ENCODE peak calls at places on chromosomes 11 and 22, in nine cellular contexts. B is lower lobe of right lung; G is T1000; Y is keratinocyte; P is H7; C is caudate nucleus; J is right atrium auricular region; D is natural killer cell treated with Interleukin-12 subunit alpha and Interleukin-12 subunit beta and Interleukin-15 and Interleukin-18, amount 100 ng/mL, for 72 hours; O is Peyer's patch. Q is an unnamed sample.

GRCh38 chr11:85941380-85941973 is 86.3 kb downstream of the CCDC83 start:
- DNase-seq in B (no peak), G (no peak), Y (no peak), P (peak; percentile 65), C (peak; percentile 55), J (peak; percentile 80), D (peak; percentile 71), O (peak; percentile 59), Q (peak; percentile 12)

GRCh38 chr11:57310091-57310490 is 14.7 kb downstream of the TNKS1BP1 start:
- DNase-seq in B (no peak), G (no peak), Y (no peak), P (no peak), C (no peak), J (no peak), D (no peak), O (no peak), Q (no peak)

GRCh38 chr11:124763156-124763947 is 1.3 kb upstream of the ESAM start:
- DNase-seq in B (peak; percentile 93), G (peak; percentile 43), Y (no peak), P (peak; percentile 81), C (peak; percentile 66), J (no peak), D (peak; percentile 78), O (peak; percentile 95), Q (no peak)

GRCh38 chr11:1879941-1880720 is 11.6 kb downstream of the PRR33 start:
- DNase-seq in B (peak; percentile 47), G (no peak), Y (no peak), P (peak; percentile 53), C (no peak), J (peak; percentile 86), D (peak; percentile 56), O (peak; percentile 53), Q (no peak)

GRCh38 chr22:50249382-50250248 is 1.4 kb downstream of the HDAC10 start:
- DNase-seq in B (no peak), G (no peak), Y (no peak), P (no peak), C (no peak), J (no peak), D (no peak), O (no peak), Q (no peak)

GRCh38 chr11:27705873-27706820 is 5.9 kb upstream of the BDNF start:
- DNase-seq in B (no peak), G (no peak), Y (no peak), P (peak; percentile 79), C (no peak), J (no peak), D (no peak), O (no peak), Q (no peak)

GRCh38 chr22:28505416-28506156 is 174.1 kb downstream of the TTC28 start:
- DNase-seq in B (no peak), G (no peak), Y (no peak), P (no peak), C (no peak), J (no peak), D (no peak), O (no peak), Q (no peak)

GRCh38 chr11:110301032-110301431 is 4.6 kb upstream of the RDX start:
- DNase-seq in B (no peak), G (no peak), Y (no peak), P (peak; percentile 36), C (no peak), J (no peak), D (no peak), O (no peak), Q (no peak)

GRCh38 chr11:17314232-17314547 is 37.4 kb upstream of the NCR3LG1 start:
- DNase-seq in B (no peak), G (no peak), Y (no peak), P (no peak), C (no peak), J (no peak), D (no peak), O (no peak), Q (no peak)

GRCh38 chr11:86955111-86955673 is at the start of gene FZD4:
- DNase-seq in B (peak; percentile 93), G (peak; percentile 76), Y (no peak), P (peak; percentile 99), C (peak; percentile 88), J (peak; percentile 85), D (peak; percentile 90), O (peak; percentile 93), Q (peak; percentile 85)

GRCh38 chr11:29019960-29020683 is 911.9 kb downstream of the METTL15 start:
- DNase-seq in B (no peak), G (no peak), Y (no peak), P (peak; percentile 1), C (no peak), J (no peak), D (no peak), O (no peak), Q (no peak)

GRCh38 chr22:27896251-27896650 is 22.8 kb downstream of the PITPNB start:
- DNase-seq in B (no peak), G (no peak), Y (no peak), P (no peak), C (no peak), J (no peak), D (no peak), O (no peak), Q (no peak)

GRCh38 chr11:18471995-18472394 is 16.3 kb downstream of the LDHAL6A start:
- DNase-seq in B (no peak), G (no peak), Y (no peak), P (no peak), C (no peak), J (no peak), D (no peak), O (no peak), Q (no peak)

GRCh38 chr11:134510641-134511040 is 98.6 kb upstream of the B3GAT1 start:
- DNase-seq in B (peak; percentile 34), G (no peak), Y (no peak), P (no peak), C (no peak), J (no peak), D (no peak), O (peak; percentile 41), Q (no peak)

GRCh38 chr11:70397336-70397982 is 870 bp upstream of the CTTN start:
- DNase-seq in B (no peak), G (no peak), Y (no peak), P (peak; percentile 64), C (peak; percentile 55), J (no peak), D (no peak), O (no peak), Q (no peak)

GRCh38 chr11:95659088-95659487 is 130.5 kb downstream of the FAM76B start:
- DNase-seq in B (no peak), G (no peak), Y (no peak), P (no peak), C (no peak), J (no peak), D (no peak), O (no peak), Q (no peak)